ENCODE peak calls at places on chromosomes 3 and 15, in seven cellular contexts. O is dorsolateral prefrontal cortex, D is cardiac muscle cell, H is esophagus squamous epithelium, E is AG09319, N is cardiac fibroblast, Q is RWPE1. L is an unnamed sample.

GRCh38 chr15:85704021-85704420 is 90.7 kb downstream of the KLHL25 start:
- DNase-seq in O (no peak), D (no peak), H (no peak), E (no peak), N (peak), Q (no peak), L (no peak)

GRCh38 chr3:150309557-150309956 is 98.5 kb upstream of the TSC22D2 start:
- DNase-seq in O (no peak), D (no peak), H (no peak), E (no peak), N (peak), Q (peak), L (no peak)

GRCh38 chr3:50587373-50587772 is 18.1 kb downstream of the HEMK1 start:
- DNase-seq in O (no peak), D (no peak), H (no peak), E (no peak), N (peak), Q (no peak), L (no peak)

GRCh38 chr3:182800508-182800907 is 7.2 kb downstream of the ATP11B start:
- DNase-seq in O (no peak), D (no peak), H (no peak), E (no peak), N (no peak), Q (no peak), L (no peak)

GRCh38 chr15:80518522-80518921 is 114.3 kb downstream of the ARNT2 start:
- DNase-seq in O (no peak), D (no peak), H (no peak), E (no peak), N (no peak), Q (no peak), L (no peak)

GRCh38 chr3:188649521-188649920 is 495.6 kb downstream of the LPP start:
- DNase-seq in O (no peak), D (no peak), H (no peak), E (no peak), N (peak), Q (no peak), L (no peak)

GRCh38 chr3:45787551-45787950 is 8.8 kb downstream of the SLC6A20 start:
- DNase-seq in O (no peak), D (no peak), H (no peak), E (no peak), N (no peak), Q (no peak), L (no peak)

GRCh38 chr3:72938471-72939265 is 50.8 kb downstream of the GXYLT2 start:
- DNase-seq in O (no peak), D (peak), H (no peak), E (peak), N (peak), Q (peak), L (no peak)

GRCh38 chr3:36591959-36592358 is 172.4 kb downstream of the DCLK3 start:
- DNase-seq in O (no peak), D (no peak), H (no peak), E (no peak), N (peak), Q (no peak), L (no peak)

GRCh38 chr15:51884517-51885236 is 55.2 kb downstream of the TMOD3 start:
- DNase-seq in O (no peak), D (no peak), H (no peak), E (no peak), N (peak), Q (no peak), L (no peak)

GRCh38 chr15:70234256-70234965 is 136.7 kb upstream of the TLE3 start:
- DNase-seq in O (no peak), D (no peak), H (no peak), E (peak), N (peak), Q (no peak), L (no peak)

GRCh38 chr3:76728411-76728810 is 311.5 kb upstream of the ROBO2 start:
- DNase-seq in O (no peak), D (no peak), H (no peak), E (no peak), N (no peak), Q (no peak), L (no peak)

GRCh38 chr3:146682176-146682575 is 77.0 kb upstream of the PLSCR5 start:
- DNase-seq in O (no peak), D (no peak), H (no peak), E (no peak), N (peak), Q (no peak), L (no peak)

GRCh38 chr3:193297421-193297820 is 56.4 kb downstream of the PLAAT1 start:
- DNase-seq in O (no peak), D (no peak), H (no peak), E (no peak), N (no peak), Q (no peak), L (no peak)

GRCh38 chr3:169923189-169923588 is 11.8 kb downstream of the SAMD7 start:
- DNase-seq in O (no peak), D (no peak), H (no peak), E (peak), N (no peak), Q (no peak), L (no peak)

GRCh38 chr15:79543097-79543496 is 111.0 kb downstream of the MINAR1 start:
- DNase-seq in O (no peak), D (no peak), H (no peak), E (no peak), N (no peak), Q (no peak), L (no peak)

GRCh38 chr15:45646220-45646619 is 11.4 kb downstream of the SQOR start:
- DNase-seq in O (no peak), D (no peak), H (no peak), E (no peak), N (peak), Q (no peak), L (no peak)

GRCh38 chr15:101051291-101052030 is 132.3 kb downstream of the LRRK1 start:
- DNase-seq in O (no peak), D (no peak), H (no peak), E (no peak), N (no peak), Q (no peak), L (no peak)

GRCh38 chr3:16329792-16330061 is 64.7 kb downstream of the OXNAD1 start:
- DNase-seq in O (no peak), D (no peak), H (no peak), E (no peak), N (no peak), Q (no peak), L (no peak)

GRCh38 chr3:142498397-142499180 is 50.8 kb upstream of the XRN1 start:
- DNase-seq in O (no peak), D (no peak), H (no peak), E (no peak), N (peak), Q (no peak), L (no peak)

GRCh38 chr3:110198717-110199587 is 861.6 kb upstream of the DPPA4 start:
- DNase-seq in O (no peak), D (no peak), H (no peak), E (no peak), N (no peak), Q (no peak), L (no peak)

GRCh38 chr3:128310286-128311058 is 156.2 kb downstream of the DNAJB8 start:
- DNase-seq in O (no peak), D (peak), H (no peak), E (no peak), N (no peak), Q (no peak), L (no peak)

GRCh38 chr15:58065011-58065444 is 483 bp downstream of the ALDH1A2 start:
- DNase-seq in O (no peak), D (no peak), H (no peak), E (no peak), N (peak), Q (no peak), L (no peak)

GRCh38 chr3:155335955-155336354 is 42.5 kb upstream of the STRIT1 start:
- DNase-seq in O (no peak), D (no peak), H (no peak), E (no peak), N (no peak), Q (no peak), L (no peak)

GRCh38 chr3:34296779-34297178 is 498.3 kb downstream of the PDCD6IP start:
- DNase-seq in O (no peak), D (peak), H (no peak), E (no peak), N (no peak), Q (no peak), L (no peak)

GRCh38 chr3:157789162-157789561 is 285.9 kb upstream of the VEPH1 start:
- DNase-seq in O (no peak), D (no peak), H (no peak), E (no peak), N (no peak), Q (peak), L (no peak)

GRCh38 chr3:123656241-123656640 is 71.4 kb upstream of the HACD2 start:
- DNase-seq in O (no peak), D (no peak), H (no peak), E (no peak), N (no peak), Q (no peak), L (no peak)

GRCh38 chr3:123657111-123657510 is 72.3 kb upstream of the HACD2 start:
- DNase-seq in O (no peak), D (no peak), H (no peak), E (no peak), N (no peak), Q (no peak), L (no peak)

GRCh38 chr3:123657578-123657977 is 72.7 kb upstream of the HACD2 start:
- DNase-seq in O (no peak), D (no peak), H (no peak), E (no peak), N (peak), Q (no peak), L (no peak)

GRCh38 chr3:123655400-123655799 is 70.5 kb upstream of the HACD2 start:
- DNase-seq in O (no peak), D (no peak), H (no peak), E (no peak), N (peak), Q (no peak), L (no peak)

GRCh38 chr3:123656691-123657090 is 71.8 kb upstream of the HACD2 start:
- DNase-seq in O (no peak), D (no peak), H (no peak), E (no peak), N (no peak), Q (no peak), L (no peak)
- TF ChIP-seq CTCF in O (no peak), D (no peak), H (no peak), E (no peak), N (peak), Q (no peak), L (peak)

GRCh38 chr3:156675744-156676466 is 1.5 kb downstream of the TIPARP start:
- DNase-seq in O (no peak), D (peak), H (no peak), E (no peak), N (peak), Q (peak), L (no peak)
- TF ChIP-seq CTCF in O (peak), D (no peak), H (no peak), E (no peak), N (no peak), Q (no peak), L (no peak)

GRCh38 chr15:40358492-40359353 is 704 bp downstream of the DISP2 start:
- DNase-seq in O (no peak), D (peak), H (no peak), E (no peak), N (no peak), Q (no peak), L (no peak)
- TF ChIP-seq CTCF in O (no peak), D (no peak), H (no peak), E (no peak), N (peak), Q (no peak), L (peak)

DNA sequence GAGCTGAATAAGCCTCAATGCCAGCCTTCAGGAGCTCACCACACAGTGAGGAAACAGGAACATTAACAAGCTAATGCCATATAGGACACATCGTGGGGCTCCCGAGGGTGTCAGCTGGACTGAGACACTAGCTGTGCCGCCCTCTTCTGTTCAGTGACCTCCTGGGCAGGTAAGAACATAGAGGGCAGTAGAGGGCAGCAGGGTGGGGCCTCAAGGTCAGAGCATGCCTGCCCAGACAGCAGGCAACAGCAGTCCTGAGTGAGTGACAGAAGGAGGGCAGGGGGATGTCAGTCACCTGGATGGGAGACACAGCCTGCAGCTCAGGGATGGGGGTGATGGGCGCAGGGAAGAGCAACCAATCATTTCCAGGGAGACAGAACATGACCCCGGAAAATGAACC is 15.5 kb downstream of the NTRK3 start:
- DNase-seq in O (no peak), D (no peak), H (no peak), E (no peak), N (no peak), Q (no peak), L (no peak)
- TF ChIP-seq CTCF in O (no peak), D (no peak), H (no peak), E (no peak), N (no peak), Q (no peak), L (no peak)

GRCh38 chr15:67106764-67107013 is 41.3 kb downstream of the SMAD3 start:
- DNase-seq in O (no peak), D (no peak), H (no peak), E (no peak), N (no peak), Q (no peak), L (no peak)

GRCh38 chr15:67105991-67106763 is 40.8 kb downstream of the SMAD3 start:
- DNase-seq in O (no peak), D (no peak), H (no peak), E (no peak), N (peak), Q (no peak), L (no peak)

GRCh38 chr15:67103869-67104268 is 38.5 kb downstream of the SMAD3 start:
- DNase-seq in O (no peak), D (no peak), H (no peak), E (no peak), N (no peak), Q (no peak), L (no peak)

GRCh38 chr15:67104453-67104852 is 39.1 kb downstream of the SMAD3 start:
- DNase-seq in O (no peak), D (no peak), H (no peak), E (no peak), N (no peak), Q (no peak), L (no peak)

GRCh38 chr15:67105065-67105951 is 39.9 kb downstream of the SMAD3 start:
- DNase-seq in O (no peak), D (no peak), H (no peak), E (peak), N (peak), Q (peak), L (no peak)
- TF ChIP-seq CTCF in O (no peak), D (peak), H (peak), E (no peak), N (peak), Q (no peak), L (no peak)

GRCh38 chr3:78201066-78201465 is 1161.2 kb downstream of the ROBO2 start:
- DNase-seq in O (no peak), D (no peak), H (no peak), E (no peak), N (peak), Q (no peak), L (no peak)

GRCh38 chr3:78204977-78205376 is 1165.1 kb downstream of the ROBO2 start:
- DNase-seq in O (no peak), D (peak), H (no peak), E (peak), N (peak), Q (peak), L (no peak)
- TF ChIP-seq CTCF in O (no peak), D (no peak), H (no peak), E (peak), N (no peak), Q (no peak), L (peak)